ENCODE peak calls at places on chromosomes 1 and 21, in nine cellular contexts. T is aorta; Q is heart left ventricle; E is lower lobe of right lung; L is CD4-positive, alpha-beta memory T cell; Z is CD4-positive, CD25-positive, alpha-beta regulatory T cell; X is AG04450; I is effector memory CD4-positive, alpha-beta T cell; F is right atrium auricular region. B is an unnamed sample.

GRCh38 chr1:241408170-241408569 is 51.2 kb upstream of the RGS7 start:
- DNase-seq in E (no peak), L (no peak), F (no peak), X (no peak), Z (no peak), Q (no peak), I (no peak), T (no peak), B (no peak)

GRCh38 chr21:37790905-37791304 is 125.4 kb downstream of the KCNJ6 start:
- DNase-seq in Q (no peak), E (no peak), T (no peak), I (no peak), Z (no peak), X (no peak), F (no peak), L (no peak), B (no peak)

GRCh38 chr1:7566417-7567375 is 204.4 kb upstream of the VAMP3 start:
- DNase-seq in Q (no peak), T (no peak), I (no peak), E (no peak), L (no peak), F (no peak), Z (no peak), X (no peak), B (no peak)

GRCh38 chr1:3742439-3743298 is 9.6 kb upstream of the CCDC27 start:
- DNase-seq in F (no peak), E (peak; percentile 35), I (no peak), Z (no peak), Q (no peak), L (no peak), T (no peak), X (no peak), B (no peak)

GRCh38 chr21:42038826-42039425 is 28.8 kb upstream of the ZBTB21 start:
- DNase-seq in F (no peak), Z (no peak), L (no peak), E (no peak), Q (no peak), X (peak; percentile 61), T (no peak), I (no peak), B (no peak)

GRCh38 chr1:84208935-84209334 is 64.9 kb downstream of the PRKACB start:
- DNase-seq in L (no peak), I (no peak), F (no peak), Q (no peak), X (no peak), E (no peak), Z (no peak), T (no peak), B (no peak)

GRCh38 chr1:171210355-171210754 is 25.3 kb downstream of the FMO2 start:
- DNase-seq in I (no peak), X (no peak), E (no peak), T (no peak), F (no peak), L (no peak), Z (no peak), Q (peak; percentile 25), B (no peak)

GRCh38 chr1:221419513-221420088 is 322.3 kb downstream of the DUSP10 start:
- DNase-seq in F (no peak), I (no peak), Q (no peak), E (no peak), L (no peak), T (no peak), X (peak; percentile 65), Z (no peak), B (no peak)

GRCh38 chr1:89865498-89866385 is 44.9 kb downstream of the LRRC8D start:
- DNase-seq in T (no peak), L (no peak), Q (no peak), E (no peak), X (no peak), F (no peak), I (no peak), Z (no peak), B (no peak)

GRCh38 chr1:65674522-65674921 is 118.2 kb upstream of the PDE4B start:
- DNase-seq in Z (no peak), E (no peak), X (no peak), T (no peak), F (no peak), L (no peak), I (no peak), Q (no peak), B (no peak)

GRCh38 chr1:51425955-51426354 is 93.1 kb downstream of the EPS15 start:
- DNase-seq in L (no peak), I (no peak), E (no peak), F (no peak), T (no peak), Q (no peak), Z (no peak), X (no peak), B (no peak)

GRCh38 chr1:202836616-202837403 is 26.1 kb downstream of the PCAT6 start:
- DNase-seq in I (no peak), L (no peak), E (no peak), F (no peak), T (peak; percentile 59), X (no peak), Z (no peak), Q (no peak), B (no peak)

GRCh38 chr1:54047384-54048315 is 5.4 kb downstream of the TMEM59 start:
- DNase-seq in E (no peak), L (no peak), I (no peak), Z (no peak), Q (no peak), F (no peak), T (no peak), X (no peak), B (no peak)
- H3K4me3 ChIP-seq in E (no peak overlapping the region), L (no peak overlapping the region), I (no peak overlapping the region), Z (peak overlapping the region; percentile 38), Q (no peak overlapping the region), F (no peak overlapping the region), T (no peak overlapping the region), X (no peak overlapping the region), B (no peak overlapping the region)

GRCh38 chr1:195735140-195735539 is 873.1 kb downstream of the KCNT2 start:
- DNase-seq in I (no peak), Z (no peak), L (no peak), E (no peak), F (no peak), T (no peak), X (no peak), Q (no peak), B (no peak)

GRCh38 chr1:195738971-195739650 is 869.1 kb downstream of the KCNT2 start:
- DNase-seq in X (no peak), Q (no peak), T (no peak), L (no peak), I (no peak), E (no peak), Z (no peak), F (no peak), B (no peak)

GRCh38 chr1:195733408-195733807 is 874.8 kb downstream of the KCNT2 start:
- DNase-seq in X (no peak), L (no peak), F (no peak), T (no peak), Q (no peak), E (no peak), Z (no peak), I (no peak), B (no peak)

GRCh38 chr1:195731385-195731784 is 876.9 kb downstream of the KCNT2 start:
- DNase-seq in E (no peak), I (no peak), X (no peak), Z (no peak), F (no peak), L (no peak), T (no peak), Q (no peak), B (no peak)

GRCh38 chr1:195733826-195734225 is 874.4 kb downstream of the KCNT2 start:
- DNase-seq in I (no peak), E (no peak), Z (no peak), X (no peak), F (no peak), T (no peak), L (no peak), Q (no peak), B (no peak)
- H3K4me3 ChIP-seq in I (no peak overlapping the region), E (no peak overlapping the region), Z (no peak overlapping the region), X (no peak overlapping the region), F (no peak overlapping the region), T (no peak overlapping the region), L (no peak overlapping the region), Q (no peak overlapping the region), B (no peak overlapping the region)

GRCh38 chr1:85583355-85584263 is 3.0 kb downstream of the CCN1 start:
- DNase-seq in X (no peak), I (no peak), Z (no peak), Q (no peak), F (no peak), L (no peak), T (no peak), E (no peak), B (no peak)
- H3K4me3 ChIP-seq in X (peak overlapping the region; percentile 93), I (no peak overlapping the region), Z (no peak overlapping the region), Q (peak overlapping the region; percentile 91), F (peak overlapping the region; percentile 86), L (no peak overlapping the region), T (peak overlapping the region; percentile 72), E (peak overlapping the region; percentile 67), B (peak overlapping the region; percentile 84)

GRCh38 chr1:74674278-74675048 is 871 bp upstream of the ERICH3 start:
- DNase-seq in Z (no peak), Q (no peak), E (no peak), I (no peak), F (no peak), T (no peak), X (no peak), L (no peak), B (no peak)

DNA sequence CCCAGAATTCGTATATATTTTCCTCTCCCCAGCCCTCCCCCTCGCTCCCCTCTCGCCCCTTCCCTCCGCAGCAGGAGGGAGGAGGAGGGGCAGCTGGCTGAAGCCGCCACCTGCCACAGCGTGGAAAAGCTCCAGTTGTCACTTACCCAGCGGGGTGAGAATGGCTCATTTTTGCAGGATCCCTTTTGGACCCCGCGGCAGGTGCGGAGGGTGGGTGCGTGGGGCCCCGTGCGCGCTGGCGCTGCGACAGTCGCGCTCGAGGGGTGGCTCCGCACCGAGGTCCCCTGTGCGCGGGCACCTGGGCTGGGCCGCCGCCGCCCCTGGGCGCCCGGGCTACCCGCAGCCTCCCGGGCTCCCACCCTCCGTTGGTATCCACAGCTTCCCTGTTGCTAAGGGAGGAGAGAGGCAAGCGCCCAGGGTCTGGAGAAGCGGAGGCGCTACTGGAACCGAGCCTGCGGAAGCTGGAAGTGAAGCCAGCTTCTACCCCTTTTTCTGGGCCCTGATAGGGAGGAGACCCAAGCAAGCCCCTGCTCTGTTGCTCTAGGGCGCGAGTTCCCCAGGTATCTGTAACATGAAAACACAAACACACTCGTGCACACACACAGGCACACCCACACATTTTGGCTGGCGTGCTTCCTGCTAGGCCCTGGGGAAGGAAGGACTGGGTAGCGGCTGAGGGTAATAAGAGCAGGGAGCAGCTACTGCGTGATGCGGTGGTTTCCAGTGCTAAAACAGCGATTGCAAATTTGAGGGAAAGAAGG is at the start of gene ERICH3:
- DNase-seq in I (no peak), Q (no peak), T (no peak), E (peak; percentile 42), F (no peak), L (no peak), Z (no peak), X (no peak), B (no peak)
- H3K4me3 ChIP-seq in I (no peak within 1 kb of the TSS), Q (peak within 1 kb of the TSS; percentile 37), T (no peak within 1 kb of the TSS), E (peak within 1 kb of the TSS; percentile 36), F (peak within 1 kb of the TSS; percentile 36), L (no peak within 1 kb of the TSS), Z (no peak within 1 kb of the TSS), X (peak within 1 kb of the TSS; percentile 32), B (peak within 1 kb of the TSS; percentile 58)